ENCODE peak calls at places on chromosome 1, in nine cellular contexts. Y is stimulated activated CD4-positive, alpha-beta T cell treated with anti-CD3 and anti-CD28 coated beads, Interleukin-2, amount 100 ng/mL, for 48 hours; H is left colon; L is HT-29; J is T47D; Q is upper lobe of right lung; C is AG09319; F is nephron progenitor cell; E is CD4-positive, CD25-positive, alpha-beta regulatory T cell. A is an unnamed sample.

GRCh38 chr1:2415801-2416208 is 3.4 kb upstream of the PEX10 start:
- DNase-seq in Q (no peak), H (peak), Y (no peak), F (no peak), E (peak), L (peak), C (no peak), J (no peak), A (no peak)

GRCh38 chr1:24859063-24860010 is 70.7 kb downstream of the RUNX3 start:
- DNase-seq in Y (no peak), F (no peak), H (no peak), Q (no peak), C (no peak), L (no peak), J (no peak), E (no peak), A (no peak)

GRCh38 chr1:23040509-23040908 is 21.2 kb downstream of the KDM1A start:
- DNase-seq in J (no peak), Y (no peak), E (no peak), H (no peak), L (no peak), F (no peak), Q (no peak), C (no peak), A (no peak)

GRCh38 chr1:3708696-3709246 is 43.5 kb upstream of the CCDC27 start:
- DNase-seq in L (no peak), C (no peak), J (peak), Q (no peak), E (no peak), H (no peak), Y (no peak), F (no peak), A (no peak)

GRCh38 chr1:71919812-71920509 is 362.4 kb downstream of the NEGR1 start:
- DNase-seq in H (no peak), L (no peak), Y (no peak), F (no peak), E (no peak), Q (no peak), J (no peak), C (no peak), A (no peak)

GRCh38 chr1:155717041-155717440 is 28.1 kb downstream of the DAP3 start:
- DNase-seq in H (no peak), Q (no peak), C (no peak), E (no peak), J (no peak), F (no peak), L (no peak), Y (no peak), A (no peak)

GRCh38 chr1:6700853-6701436 is 671 bp downstream of the DNAJC11 start:
- DNase-seq in Y (no peak), F (no peak), L (peak), Q (no peak), H (no peak), C (no peak), J (no peak), E (no peak), A (no peak)

GRCh38 chr1:198267921-198268320 is 111.1 kb downstream of the NEK7 start:
- DNase-seq in C (no peak), H (no peak), F (no peak), Y (no peak), Q (no peak), E (no peak), L (no peak), J (no peak), A (no peak)

GRCh38 chr1:56811331-56811730 is 7.9 kb downstream of the FYB2 start:
- DNase-seq in Q (no peak), J (no peak), E (no peak), H (no peak), L (no peak), C (no peak), Y (no peak), F (no peak), A (no peak)

GRCh38 chr1:162069334-162070093 is at the start of gene NOS1AP:
- DNase-seq in E (peak), Q (peak), H (peak), C (no peak), L (peak), F (peak), J (peak), Y (peak), A (peak)

GRCh38 chr1:109425902-109426277 is 358 bp downstream of the PSMA5 start:
- DNase-seq in J (no peak), Q (no peak), L (peak), H (peak), F (no peak), E (peak), C (no peak), Y (peak), A (peak)

GRCh38 chr1:53739109-53739681 is at the start of gene GLIS1:
- DNase-seq in J (peak), C (peak), Y (peak), Q (peak), H (peak), L (peak), F (peak), E (no peak), A (peak)

GRCh38 chr1:197268012-197268411 is at the start of gene CRB1:
- DNase-seq in Q (no peak), L (no peak), J (no peak), H (no peak), F (peak), E (no peak), Y (no peak), C (no peak), A (no peak)

GRCh38 chr1:246680180-246680579 is 44.0 kb upstream of the SCCPDH start:
- DNase-seq in L (no peak), C (no peak), H (no peak), F (no peak), J (no peak), Y (no peak), E (no peak), Q (no peak), A (peak)

GRCh38 chr1:66564250-66564649 is 30.3 kb downstream of the SGIP1 start:
- DNase-seq in H (no peak), E (no peak), J (no peak), C (peak), Y (no peak), F (no peak), Q (no peak), L (peak), A (no peak)

GRCh38 chr1:64019818-64020217 is 183.6 kb upstream of the UBE2U start:
- DNase-seq in Y (no peak), Q (no peak), L (peak), J (no peak), C (no peak), H (no peak), F (no peak), E (peak), A (peak)

GRCh38 chr1:182166321-182166720 is 104.8 kb upstream of the ZNF648 start:
- DNase-seq in L (no peak), Y (no peak), C (no peak), F (no peak), E (no peak), H (no peak), J (no peak), Q (no peak), A (no peak)

GRCh38 chr1:3598522-3599285 is 12.6 kb downstream of the MEGF6 start:
- DNase-seq in E (no peak), F (peak), H (no peak), J (no peak), Y (no peak), L (no peak), C (no peak), Q (no peak), A (no peak)

GRCh38 chr1:85611856-85612255 is 31.3 kb downstream of the CCN1 start:
- DNase-seq in C (peak), E (no peak), F (no peak), L (peak), J (peak), Q (peak), Y (no peak), H (no peak), A (peak)

GRCh38 chr1:6502000-6502891 is 10.8 kb upstream of the PLEKHG5 start:
- DNase-seq in C (no peak), H (no peak), J (no peak), F (no peak), Y (no peak), L (no peak), Q (no peak), E (no peak), A (peak)

GRCh38 chr1:90616395-90616794 is 100.7 kb downstream of the BARHL2 start:
- DNase-seq in Q (no peak), Y (no peak), C (no peak), H (no peak), J (no peak), F (peak), E (no peak), L (peak), A (no peak)

GRCh38 chr1:162753001-162753658 is 37.4 kb upstream of the HSD17B7 start:
- DNase-seq in Y (no peak), F (no peak), E (no peak), H (no peak), J (no peak), C (no peak), Q (no peak), L (no peak), A (no peak)

GRCh38 chr1:178055093-178055492 is 38.8 kb upstream of the RASAL2 start:
- DNase-seq in E (no peak), F (peak), J (no peak), Y (no peak), C (no peak), Q (peak), H (peak), L (peak), A (no peak)

GRCh38 chr1:221192055-221192454 is 312.8 kb downstream of the HLX start:
- DNase-seq in C (no peak), Y (no peak), E (no peak), H (no peak), F (no peak), J (no peak), L (no peak), Q (no peak), A (no peak)

GRCh38 chr1:56056438-56057312 is 522.7 kb downstream of the PLPP3 start:
- DNase-seq in C (no peak), L (no peak), H (no peak), J (no peak), Q (no peak), E (no peak), F (no peak), Y (no peak), A (no peak)

GRCh38 chr1:58909162-58909560 is 125.3 kb upstream of the JUN start:
- DNase-seq in H (no peak), J (no peak), F (no peak), Y (no peak), L (no peak), C (no peak), Q (no peak), E (no peak), A (no peak)

GRCh38 chr1:39499668-39500067 is 8.2 kb downstream of the BMP8A start:
- DNase-seq in H (no peak), F (no peak), C (no peak), Q (no peak), E (no peak), J (no peak), L (no peak), Y (no peak), A (peak)

GRCh38 chr1:22808846-22809501 is 98.3 kb downstream of the EPHB2 start:
- DNase-seq in Y (no peak), F (no peak), J (no peak), C (peak), E (no peak), L (no peak), H (peak), Q (no peak), A (peak)

GRCh38 chr1:204725821-204726448 is 40.4 kb upstream of the LRRN2 start:
- DNase-seq in C (no peak), F (no peak), Y (no peak), H (no peak), E (no peak), J (no peak), Q (no peak), L (no peak), A (no peak)

GRCh38 chr1:90835172-90835660 is 118.1 kb upstream of the BARHL2 start:
- DNase-seq in H (no peak), Q (no peak), Y (no peak), E (no peak), L (no peak), C (no peak), F (peak), J (no peak), A (no peak)

GRCh38 chr1:20499105-20499504 is 8.8 kb downstream of the MUL1 start:
- DNase-seq in C (no peak), F (no peak), Y (no peak), E (no peak), H (no peak), L (no peak), Q (no peak), J (no peak), A (no peak)

GRCh38 chr1:164576311-164577271 is 17.6 kb downstream of the PBX1 start:
- DNase-seq in Y (no peak), C (peak), F (peak), L (no peak), E (no peak), J (no peak), H (peak), Q (no peak), A (peak)

GRCh38 chr1:33298623-33299277 is 22.1 kb downstream of the A3GALT2 start:
- DNase-seq in E (peak), F (peak), Y (peak), J (peak), Q (peak), H (peak), L (peak), C (peak), A (peak)

GRCh38 chr1:206967096-206967851 is 3.0 kb downstream of the FCAMR start:
- DNase-seq in Y (no peak), C (no peak), J (no peak), E (no peak), F (no peak), L (no peak), Q (no peak), H (peak), A (no peak)

GRCh38 chr1:220818421-220819173 is 31.9 kb downstream of the MTARC1 start:
- DNase-seq in E (no peak), Q (no peak), H (peak), F (no peak), L (peak), J (no peak), Y (no peak), C (peak), A (peak)

GRCh38 chr1:36797761-36798160 is 236.6 kb downstream of the GRIK3 start:
- DNase-seq in F (no peak), Q (no peak), L (no peak), E (no peak), J (no peak), H (no peak), C (no peak), Y (no peak), A (no peak)

GRCh38 chr1:159828916-159829634 is 2.4 kb downstream of the SLAMF8 start:
- DNase-seq in H (peak), E (no peak), C (no peak), F (peak), Q (peak), L (peak), Y (no peak), J (peak), A (no peak)

GRCh38 chr1:1115136-1115829 is 606 bp downstream of the C1orf159 start:
- DNase-seq in J (no peak), Q (peak), F (no peak), C (no peak), E (no peak), L (no peak), H (no peak), Y (no peak), A (peak)

GRCh38 chr1:179816196-179816960 is 61.2 kb downstream of the TOR1AIP2 start:
- DNase-seq in L (no peak), Y (no peak), J (no peak), F (no peak), H (no peak), Q (no peak), E (no peak), C (no peak), A (peak)

A was measured in sigmoid colon.